ENCODE peak calls at places on chromosomes 5 and 9, in four cellular contexts. One of them, this sample, is unnamed.

GRCh38 chr5:151719228-151719861 is 32.6 kb upstream of the SPARC start:
- DNase-seq in OCI-M1: peak
- DNase-seq in NCI-H1694: peak
- DNase-seq in activated CD4-positive, alpha-beta T cell treated with anti-CD3 and anti-CD28 coated beads, Interleukin-2, amount 50 U/mL, for 1 hour: no peak
- DNase-seq in this sample: no peak

GRCh38 chr5:151592855-151593408 is 1.8 kb upstream of the FAT2 start:
- DNase-seq in OCI-M1: no peak
- DNase-seq in NCI-H1694: no peak
- DNase-seq in activated CD4-positive, alpha-beta T cell treated with anti-CD3 and anti-CD28 coated beads, Interleukin-2, amount 50 U/mL, for 1 hour: no peak
- DNase-seq in this sample: no peak

GRCh38 chr5:169607882-169608281 is 24.3 kb downstream of the SPDL1 start:
- DNase-seq in OCI-M1: no peak
- DNase-seq in NCI-H1694: no peak
- DNase-seq in activated CD4-positive, alpha-beta T cell treated with anti-CD3 and anti-CD28 coated beads, Interleukin-2, amount 50 U/mL, for 1 hour: no peak
- DNase-seq in this sample: no peak

GRCh38 chr9:89363921-89364663 is 45.8 kb downstream of the SECISBP2 start:
- DNase-seq in OCI-M1: no peak
- DNase-seq in NCI-H1694: no peak
- DNase-seq in activated CD4-positive, alpha-beta T cell treated with anti-CD3 and anti-CD28 coated beads, Interleukin-2, amount 50 U/mL, for 1 hour: no peak
- DNase-seq in this sample: no peak

GRCh38 chr5:43244823-43245565 is 53.0 kb downstream of the NIM1K start:
- DNase-seq in OCI-M1: no peak
- DNase-seq in NCI-H1694: no peak
- DNase-seq in activated CD4-positive, alpha-beta T cell treated with anti-CD3 and anti-CD28 coated beads, Interleukin-2, amount 50 U/mL, for 1 hour: no peak
- DNase-seq in this sample: no peak

GRCh38 chr5:66009277-66009676 is 82.9 kb downstream of the ERBIN start:
- DNase-seq in OCI-M1: no peak
- DNase-seq in NCI-H1694: no peak
- DNase-seq in activated CD4-positive, alpha-beta T cell treated with anti-CD3 and anti-CD28 coated beads, Interleukin-2, amount 50 U/mL, for 1 hour: no peak
- DNase-seq in this sample: no peak

GRCh38 chr9:16139781-16140180 is 586.9 kb downstream of the CCDC171 start:
- DNase-seq in OCI-M1: no peak
- DNase-seq in NCI-H1694: no peak
- DNase-seq in activated CD4-positive, alpha-beta T cell treated with anti-CD3 and anti-CD28 coated beads, Interleukin-2, amount 50 U/mL, for 1 hour: no peak
- DNase-seq in this sample: no peak

GRCh38 chr9:136777359-136777758 is 13.0 kb upstream of the LCN15 start:
- DNase-seq in OCI-M1: no peak
- DNase-seq in NCI-H1694: no peak
- DNase-seq in activated CD4-positive, alpha-beta T cell treated with anti-CD3 and anti-CD28 coated beads, Interleukin-2, amount 50 U/mL, for 1 hour: no peak
- DNase-seq in this sample: no peak

GRCh38 chr5:132203916-132204315 is 23.7 kb downstream of the P4HA2 start:
- DNase-seq in OCI-M1: no peak
- DNase-seq in NCI-H1694: no peak
- DNase-seq in activated CD4-positive, alpha-beta T cell treated with anti-CD3 and anti-CD28 coated beads, Interleukin-2, amount 50 U/mL, for 1 hour: no peak
- DNase-seq in this sample: no peak

GRCh38 chr5:177306674-177307543 is 3.3 kb downstream of the PRELID1 start:
- DNase-seq in OCI-M1: no peak
- DNase-seq in NCI-H1694: no peak
- DNase-seq in activated CD4-positive, alpha-beta T cell treated with anti-CD3 and anti-CD28 coated beads, Interleukin-2, amount 50 U/mL, for 1 hour: no peak
- DNase-seq in this sample: no peak

GRCh38 chr9:83526901-83527300 is 11.3 kb downstream of the FRMD3 start:
- DNase-seq in OCI-M1: no peak
- DNase-seq in NCI-H1694: no peak
- DNase-seq in activated CD4-positive, alpha-beta T cell treated with anti-CD3 and anti-CD28 coated beads, Interleukin-2, amount 50 U/mL, for 1 hour: no peak
- DNase-seq in this sample: no peak